ENCODE peak calls at places on chromosomes 16 and 17, in six cellular contexts. Z is astrocyte of the spinal cord, F is thoracic aorta, X is heart right ventricle, H is upper lobe of right lung, B is esophagus squamous epithelium. A is an unnamed sample.
A peak's percentile ranks its signal among the peaks of the same experiment; 100 is the strongest.

GRCh38 chr16:89958068-89958467 is 9.5 kb downstream of the DEF8 start:
- DNase-seq in X (peak; percentile 20), H (peak; percentile 79), F (no peak), B (no peak), Z (peak; percentile 7), A (no peak)

GRCh38 chr16:63749256-63749655 is 1372.6 kb downstream of the CDH11 start:
- DNase-seq in X (no peak), F (no peak), H (no peak), B (no peak), Z (no peak), A (no peak)

GRCh38 chr17:3740611-3741073 is 16.9 kb downstream of the HASPIN start:
- DNase-seq in F (no peak), B (no peak), Z (no peak), H (no peak), X (no peak), A (no peak)

GRCh38 chr17:73976147-73976546 is 227.3 kb upstream of the RPL38 start:
- DNase-seq in Z (no peak), B (no peak), H (no peak), X (no peak), F (no peak), A (no peak)

GRCh38 chr16:29126057-29126494 is 141.2 kb downstream of the LAT start:
- DNase-seq in Z (no peak), B (no peak), H (peak; percentile 67), X (no peak), F (no peak), A (no peak)

GRCh38 chr17:31319253-31319661 is 2.2 kb downstream of the EVI2A start:
- DNase-seq in H (no peak), X (no peak), B (no peak), F (no peak), Z (no peak), A (no peak)

GRCh38 chr16:2194166-2194834 is 2.1 kb downstream of the CASKIN1 start:
- DNase-seq in F (no peak), B (no peak), Z (no peak), X (no peak), H (no peak), A (no peak)

GRCh38 chr17:50635720-50636144 is 1.1 kb downstream of the ABCC3 start:
- DNase-seq in X (no peak), B (no peak), H (no peak), F (no peak), Z (no peak), A (no peak)

GRCh38 chr16:57633383-57634064 is 5.1 kb downstream of the ADGRG1 start:
- DNase-seq in Z (no peak), X (no peak), H (no peak), F (no peak), B (no peak), A (no peak)

GRCh38 chr17:74325743-74326379 is at the start of gene KIF19:
- DNase-seq in Z (no peak), F (no peak), H (peak; percentile 75), B (no peak), X (peak; percentile 33), A (no peak)

GRCh38 chr17:42179911-42180410 is 981 bp downstream of the KCNH4 start:
- DNase-seq in B (no peak), X (peak; percentile 60), Z (peak; percentile 16), F (no peak), H (no peak), A (no peak)

GRCh38 chr16:55567382-55567781 is 898 bp downstream of the CAPNS2 start:
- DNase-seq in F (no peak), H (no peak), B (no peak), X (no peak), Z (no peak), A (no peak)

GRCh38 chr16:88533381-88533831 is 36.8 kb upstream of the ZC3H18 start:
- DNase-seq in X (no peak), H (no peak), B (no peak), Z (peak; percentile 41), F (no peak), A (no peak)

GRCh38 chr16:27382187-27382855 is 19.7 kb upstream of the IL21R start:
- DNase-seq in Z (no peak), B (no peak), X (no peak), H (no peak), F (no peak), A (no peak)

GRCh38 chr16:68367034-68367433 is 56.2 kb downstream of the PRMT7 start:
- DNase-seq in H (no peak), B (no peak), X (no peak), F (no peak), Z (peak; percentile 23), A (no peak)

GRCh38 chr17:1123397-1124237 is 56.2 kb downstream of the ABR start:
- DNase-seq in Z (no peak), H (no peak), X (no peak), B (no peak), F (no peak), A (no peak)

GRCh38 chr17:64006361-64007088 is 8.4 kb downstream of the PRR29 start:
- DNase-seq in F (no peak), B (no peak), Z (no peak), H (no peak), X (peak; percentile 90), A (no peak)

GRCh38 chr16:11233727-11234376 is 22.2 kb downstream of the SOCS1 start:
- DNase-seq in X (no peak), Z (no peak), H (no peak), F (no peak), B (no peak), A (no peak)

GRCh38 chr17:74978240-74978639 is 5.7 kb upstream of the HID1 start:
- DNase-seq in X (no peak), Z (no peak), F (no peak), B (no peak), H (no peak), A (no peak)

GRCh38 chr17:28385037-28385797 is 13.7 kb downstream of the SARM1 start:
- DNase-seq in Z (no peak), H (peak; percentile 75), B (no peak), X (no peak), F (no peak), A (no peak)

GRCh38 chr16:79933586-79933985 is 333.0 kb upstream of the MAF start:
- DNase-seq in H (no peak), Z (no peak), B (no peak), X (no peak), F (no peak), A (no peak)

GRCh38 chr17:39972271-39972670 is 8.3 kb upstream of the PSMD3 start:
- DNase-seq in X (no peak), B (no peak), Z (peak; percentile 5), F (no peak), H (no peak), A (no peak)

GRCh38 chr16:51144203-51144602 is 6.9 kb downstream of the SALL1 start:
- DNase-seq in X (no peak), F (no peak), B (no peak), H (no peak), Z (peak; percentile 45), A (no peak)

GRCh38 chr17:7222972-7223292 is 3.2 kb downstream of the ACADVL start:
- DNase-seq in B (no peak), X (no peak), F (no peak), Z (no peak), H (no peak), A (no peak)

GRCh38 chr16:49278944-49279725 is 2.5 kb downstream of the CBLN1 start:
- DNase-seq in H (no peak), F (no peak), Z (no peak), B (no peak), X (no peak), A (no peak)

GRCh38 chr17:75011788-75012319 is 616 bp upstream of the MRPL58 start:
- DNase-seq in F (no peak), B (no peak), X (peak; percentile 73), Z (peak; percentile 62), H (no peak), A (no peak)

GRCh38 chr16:31134625-31135534 is 647 bp downstream of the PRSS8 start:
- DNase-seq in F (no peak), Z (no peak), B (no peak), H (peak; percentile 88), X (no peak), A (no peak)
- TF ChIP-seq CTCF in F (no peak), Z (no peak), B (peak; percentile 51), H (no peak), X (no peak), A (no peak)

DNA sequence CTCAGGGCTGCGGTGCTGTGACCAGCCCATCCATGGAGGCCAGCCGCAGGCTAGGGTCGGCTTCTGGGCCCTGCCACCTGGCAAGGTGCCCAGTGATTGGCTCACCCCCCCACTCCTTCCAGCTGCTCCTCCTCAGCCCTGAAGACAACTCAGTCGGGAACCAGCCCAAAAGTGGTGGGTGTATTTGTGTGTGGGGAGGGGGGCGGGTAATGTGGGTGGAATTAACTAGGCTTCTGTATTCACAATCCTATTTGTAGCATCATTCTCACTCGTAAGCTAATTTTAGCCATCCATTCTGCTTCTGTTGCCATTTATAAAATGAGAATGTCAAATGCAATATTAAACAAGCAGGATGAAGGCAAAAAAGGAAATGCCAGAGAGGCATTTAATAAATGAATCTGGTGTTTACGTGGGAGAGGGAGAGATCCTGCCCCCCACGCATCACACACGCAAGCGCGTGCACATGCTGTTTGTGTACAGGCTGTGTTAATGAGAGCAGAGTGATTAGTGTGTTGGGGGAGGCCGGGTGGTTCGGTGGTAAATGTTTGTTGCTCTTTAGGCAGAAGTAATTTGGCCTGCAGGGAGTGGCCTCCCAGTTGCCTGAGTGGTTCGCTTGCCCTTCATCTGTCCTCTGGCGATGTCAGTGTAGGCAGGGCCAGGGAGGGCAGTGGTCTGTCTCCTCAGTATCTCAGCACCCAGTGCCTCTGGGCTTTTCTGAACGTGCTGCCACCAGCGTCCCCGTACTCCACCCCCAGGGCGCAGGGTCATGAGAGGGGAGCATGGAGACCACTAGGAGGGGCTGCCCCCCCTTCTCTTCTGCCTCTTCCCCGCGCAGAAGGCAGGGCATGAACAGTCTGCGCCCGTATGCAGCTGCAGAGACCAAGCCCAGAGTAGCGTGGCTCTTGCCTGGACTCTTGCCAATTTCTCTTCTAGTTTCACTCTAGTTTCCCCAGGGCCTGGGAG is 140.0 kb downstream of the CCDC182 start:
- DNase-seq in Z (peak; percentile 49), B (no peak), H (peak; percentile 61), X (peak; percentile 73), F (no peak), A (no peak)
- H3K4me3 ChIP-seq in Z (no peak overlapping the region), B (no peak overlapping the region), H (peak overlapping the region; percentile 13), X (peak overlapping the region; percentile 1), F (peak overlapping the region; percentile 61), A (no peak overlapping the region)

DNA sequence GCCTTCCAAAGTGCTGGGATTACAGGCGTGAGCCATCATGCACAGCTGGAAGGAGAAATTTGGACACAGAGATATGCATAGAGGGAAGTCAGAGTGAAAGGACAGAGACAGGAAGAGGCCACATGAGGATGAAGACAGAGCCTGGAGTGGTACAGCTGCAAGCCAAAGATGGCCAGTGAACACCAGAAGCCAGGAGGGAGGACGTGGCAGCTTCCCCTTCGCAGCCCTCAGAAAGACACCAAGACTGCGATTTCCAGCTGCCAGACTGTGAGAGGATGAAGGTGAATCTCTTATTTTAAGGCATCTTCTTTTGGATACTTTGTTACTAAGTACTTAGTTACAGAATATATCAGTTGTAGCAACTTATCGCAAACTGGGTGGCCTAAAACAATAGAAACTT is 60.5 kb upstream of the PLCG2 start:
- DNase-seq in B (no peak), X (no peak), Z (no peak), F (no peak), H (no peak), A (no peak)
- TF ChIP-seq CTCF in B (no peak), X (no peak), Z (no peak), F (no peak), H (no peak), A (no peak)

GRCh38 chr16:67166035-67166882 is 1.7 kb downstream of the HSF4 start:
- DNase-seq in H (no peak), Z (no peak), X (no peak), F (no peak), B (no peak), A (no peak)
- H3K4me3 ChIP-seq in H (no peak overlapping the region), Z (no peak overlapping the region), X (no peak overlapping the region), F (no peak overlapping the region), B (no peak overlapping the region), A (no peak overlapping the region)

GRCh38 chr16:71645450-71645849 is 19.5 kb downstream of the MARVELD3 start:
- DNase-seq in F (no peak), H (no peak), X (no peak), Z (peak; percentile 25), B (no peak), A (no peak)
- TF ChIP-seq CTCF in F (no peak), H (peak; percentile 37), X (no peak), Z (peak; percentile 63), B (peak; percentile 44), A (peak; percentile 37)

A was measured in AG04449.